ENCODE peak calls at places on chromosomes 13 and 19, in five cellular contexts. D is heart left ventricle, C is uterus, Z is tibial nerve, B is suprapubic skin. O is an unnamed sample. For H3K9me3, the result is how much of the 10 kb centered on the place peaks cover.

GRCh38 chr13:79735228-79735627 is 254.3 kb downstream of the NDFIP2 start:
- DNase-seq in C (no peak), B (no peak), D (no peak), Z (no peak), O (no peak)

GRCh38 chr13:44523176-44524017 is 52.7 kb downstream of the TSC22D1 start:
- DNase-seq in D (no peak), Z (no peak), B (no peak), C (no peak), O (no peak)

GRCh38 chr13:59493436-59493965 is 670.2 kb downstream of the DIAPH3 start:
- DNase-seq in Z (no peak), D (no peak), C (no peak), B (no peak), O (no peak)

GRCh38 chr13:74144269-74144668 is 10.1 kb upstream of the KLF12 start:
- DNase-seq in B (no peak), Z (no peak), D (no peak), C (no peak), O (no peak)

GRCh38 chr13:95317037-95317989 is 16.1 kb upstream of the ABCC4 start:
- DNase-seq in B (no peak), Z (no peak), D (no peak), C (peak), O (no peak)

GRCh38 chr19:45250832-45251451 is at the start of gene MARK4:
- DNase-seq in D (peak), B (peak), Z (no peak), C (peak), O (no peak)

GRCh38 chr13:111566567-111566966 is 246.1 kb downstream of the TEX29 start:
- DNase-seq in C (no peak), D (no peak), B (no peak), Z (no peak), O (no peak)

GRCh38 chr13:45511310-45512147 is 46.8 kb downstream of the COG3 start:
- DNase-seq in Z (no peak), D (peak), B (no peak), C (no peak), O (no peak)

GRCh38 chr13:100753391-100753790 is 78.8 kb upstream of the TMTC4 start:
- DNase-seq in C (no peak), B (no peak), D (no peak), Z (no peak), O (peak)

GRCh38 chr13:107203146-107203847 is 635.4 kb upstream of the ARGLU1 start:
- DNase-seq in Z (no peak), B (no peak), C (no peak), D (peak), O (no peak)

GRCh38 chr13:26771796-26772195 is 11.2 kb upstream of the GPR12 start:
- DNase-seq in Z (no peak), B (no peak), C (no peak), D (no peak), O (no peak)

GRCh38 chr13:107600986-107601385 is 614.4 kb downstream of the LIG4 start:
- DNase-seq in C (no peak), D (no peak), Z (no peak), B (no peak), O (no peak)

GRCh38 chr13:40682449-40683240 is 16.2 kb upstream of the FOXO1 start:
- DNase-seq in B (no peak), D (no peak), C (no peak), Z (no peak), O (no peak)

GRCh38 chr13:111330211-111330610 is 9.8 kb downstream of the TEX29 start:
- DNase-seq in B (no peak), C (no peak), Z (no peak), D (no peak), O (no peak)

GRCh38 chr13:30545320-30545719 is 72.4 kb upstream of the USPL1 start:
- DNase-seq in Z (no peak), C (no peak), B (no peak), D (no peak), O (no peak)

GRCh38 chr13:77398825-77399620 is 72.1 kb upstream of the MYCBP2 start:
- DNase-seq in D (no peak), C (no peak), Z (no peak), B (no peak), O (no peak)

GRCh38 chr13:27853871-27854270 is 61.6 kb downstream of the GSX1 start:
- DNase-seq in D (no peak), B (no peak), C (no peak), Z (no peak), O (peak)

GRCh38 chr13:88544836-88545235 is 873.7 kb downstream of the SLITRK5 start:
- DNase-seq in Z (no peak), B (no peak), C (no peak), D (no peak), O (no peak)

GRCh38 chr13:30829145-30829544 is 76.9 kb upstream of the MEDAG start:
- DNase-seq in Z (no peak), C (no peak), B (no peak), D (no peak), O (no peak)

DNA sequence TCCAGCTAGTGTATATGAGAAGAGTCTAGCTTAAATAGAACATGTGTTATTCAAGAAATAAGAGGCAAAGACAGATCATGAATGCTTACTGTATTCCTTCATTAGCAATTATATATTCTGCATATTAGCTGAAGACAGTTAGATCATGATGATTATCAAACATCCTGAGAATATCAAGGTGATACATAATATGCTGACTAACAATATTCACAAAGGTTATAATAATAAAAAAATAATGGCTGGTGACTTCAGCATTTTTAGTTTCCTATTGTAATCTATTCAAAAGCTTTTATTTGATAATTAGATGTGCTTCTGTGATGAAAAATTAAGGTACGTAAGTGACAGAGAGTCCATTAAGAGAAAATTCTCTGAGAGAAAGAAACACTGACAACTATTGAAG is 511.4 kb downstream of the PCDH17 start:
- DNase-seq in C (no peak), Z (no peak), B (no peak), D (no peak), O (no peak)
- H3K9me3 ChIP-seq in C (under half), Z (under half), B (under half), D (under half), O (under half)

GRCh38 chr13:20177049-20177831 is 15.5 kb downstream of the GJB2 start:
- DNase-seq in C (no peak), B (peak), D (no peak), Z (no peak), O (no peak)

GRCh38 chr13:20175406-20175794 is 14.5 kb upstream of the GJA3 start:
- DNase-seq in B (no peak), D (no peak), C (no peak), Z (no peak), O (no peak)

GRCh38 chr13:20173121-20173746 is 12.4 kb upstream of the GJA3 start:
- DNase-seq in C (no peak), Z (no peak), D (no peak), B (no peak), O (no peak)

GRCh38 chr13:20175907-20176652 is 15.2 kb upstream of the GJA3 start:
- DNase-seq in Z (no peak), D (no peak), C (no peak), B (no peak), O (no peak)

DNA sequence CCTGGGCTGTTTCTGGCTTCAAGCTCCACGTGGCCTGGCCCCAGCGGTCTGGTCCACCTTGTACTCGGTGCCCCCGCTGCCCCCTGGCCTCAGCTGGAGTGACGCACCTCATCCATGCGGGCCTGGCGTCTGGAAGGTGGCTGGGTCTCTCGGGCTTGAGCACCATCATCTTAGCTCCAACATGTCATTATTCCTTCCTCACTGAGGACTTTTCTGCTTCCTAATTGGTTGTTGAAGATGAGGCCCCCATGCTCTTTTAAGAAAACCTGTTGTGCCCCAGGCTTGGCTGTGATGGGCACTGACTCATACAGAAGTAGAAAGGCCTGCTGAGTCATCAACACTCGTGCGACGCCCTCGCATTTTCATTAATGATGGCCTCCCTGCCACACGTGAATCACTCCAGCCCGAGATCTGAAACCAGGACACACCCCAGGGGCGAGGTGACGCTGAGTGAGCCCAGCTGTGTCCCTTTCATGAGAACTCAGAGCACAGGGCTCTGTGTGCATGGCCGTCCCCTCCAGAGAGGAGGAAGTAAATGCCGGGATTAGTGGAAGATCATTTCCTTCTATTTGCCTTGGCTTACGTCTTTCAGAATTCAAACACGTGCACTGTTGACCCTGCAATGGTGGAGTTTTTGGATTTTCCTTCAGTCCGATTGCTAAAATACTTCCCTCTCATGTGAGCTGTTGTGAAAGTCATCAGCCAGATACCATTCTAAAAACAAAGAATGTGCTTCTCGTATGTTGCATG is 14.0 kb upstream of the GJA3 start:
- DNase-seq in C (peak), Z (peak), D (peak), B (peak), O (peak)
- TF ChIP-seq POLR2A in C (no peak), Z (no peak), D (no peak), B (no peak), O (no peak)

GRCh38 chr19:58123354-58123753 is 25.3 kb upstream of the ZSCAN18 start:
- DNase-seq in C (no peak), D (no peak), B (no peak), Z (no peak), O (no peak)

GRCh38 chr19:58129284-58129683 is 21.3 kb downstream of the ZNF329 start:
- DNase-seq in Z (no peak), D (no peak), B (no peak), C (no peak), O (no peak)

DNA sequence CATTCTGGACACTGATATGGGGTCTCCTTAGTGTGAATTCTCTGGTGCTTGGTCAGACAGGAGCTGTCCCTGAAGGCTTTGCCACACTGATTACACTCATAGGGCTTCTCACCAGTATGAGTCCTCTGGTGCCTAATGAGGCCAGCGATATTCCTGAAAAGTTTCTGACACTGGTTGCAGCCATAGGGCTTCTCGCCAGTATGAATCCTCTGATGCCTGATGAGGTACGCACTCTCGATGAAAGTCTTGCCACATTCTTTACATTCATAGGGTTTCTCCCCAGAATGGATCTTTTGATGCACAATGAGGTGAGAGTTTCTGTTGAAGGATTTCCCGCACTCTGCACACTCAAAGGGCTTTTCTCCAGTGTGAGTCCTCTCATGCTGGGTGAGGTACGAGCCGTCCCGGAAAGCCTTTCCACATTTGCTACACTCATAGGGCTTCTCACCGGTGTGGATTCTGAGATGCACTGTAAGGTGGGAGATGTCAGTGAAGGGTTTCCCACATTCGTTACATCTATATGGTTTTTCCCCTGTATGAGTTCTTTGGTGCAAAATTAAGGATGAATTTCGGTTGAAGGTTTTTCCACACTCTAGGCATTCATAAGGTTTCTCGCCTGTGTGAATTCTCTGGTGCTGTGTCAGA is 22.4 kb downstream of the ZNF329 start:
- DNase-seq in B (no peak), D (no peak), C (no peak), Z (no peak), O (no peak)
- H3K9me3 ChIP-seq in B (half or more), D (half or more), C (half or more), Z (half or more), O (half or more)

DNA sequence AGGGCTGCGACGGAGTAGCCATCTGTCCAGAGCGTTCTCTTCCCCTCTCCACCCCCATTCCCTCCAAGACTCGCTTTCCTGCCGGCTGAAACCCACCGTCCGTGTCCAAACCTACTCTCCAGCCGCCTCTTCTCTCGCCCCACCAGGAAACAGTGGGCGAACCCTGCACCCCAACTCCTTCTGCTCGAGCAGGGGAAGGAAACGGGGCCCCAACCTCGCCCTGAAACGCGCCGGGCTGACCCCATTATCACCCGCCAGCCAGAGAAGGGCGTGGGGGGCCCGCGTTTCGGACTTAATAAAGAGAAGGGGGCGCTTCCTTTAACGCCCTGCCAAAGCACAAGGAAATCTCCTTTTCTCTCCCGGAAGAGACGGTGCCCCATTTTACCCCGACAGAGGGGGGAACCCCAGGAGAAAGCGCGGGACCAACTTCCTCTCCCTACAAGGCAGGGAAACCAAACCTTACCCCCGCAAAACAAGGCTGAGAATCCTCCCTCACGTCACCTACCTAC is 2.4 kb downstream of the ZC3H4 start:
- DNase-seq in C (no peak), D (peak), B (no peak), Z (no peak), O (no peak)
- TF ChIP-seq POLR2A in C (no peak), D (no peak), B (no peak), Z (no peak), O (no peak)

GRCh38 chr19:8877854-8878705 is 45.9 kb downstream of the MBD3L1 start:
- DNase-seq in D (no peak), C (no peak), Z (no peak), B (no peak), O (no peak)
- H3K9me3 ChIP-seq in D (under half), C (under half), Z (under half), B (under half), O (under half)

GRCh38 chr13:20988909-20989735 is 72.3 kb downstream of the LATS2 start:
- DNase-seq in C (no peak), Z (no peak), D (no peak), B (no peak), O (no peak)
- TF ChIP-seq POLR2A in C (no peak), Z (no peak), D (no peak), B (no peak), O (no peak)

GRCh38 chr19:51873097-51873496 is 14.7 kb downstream of the ZNF577 start:
- DNase-seq in B (no peak), Z (no peak), D (no peak), C (no peak), O (no peak)
- H3K9me3 ChIP-seq in B (half or more), Z (half or more), D (under half), C (half or more), O (half or more)

DNA sequence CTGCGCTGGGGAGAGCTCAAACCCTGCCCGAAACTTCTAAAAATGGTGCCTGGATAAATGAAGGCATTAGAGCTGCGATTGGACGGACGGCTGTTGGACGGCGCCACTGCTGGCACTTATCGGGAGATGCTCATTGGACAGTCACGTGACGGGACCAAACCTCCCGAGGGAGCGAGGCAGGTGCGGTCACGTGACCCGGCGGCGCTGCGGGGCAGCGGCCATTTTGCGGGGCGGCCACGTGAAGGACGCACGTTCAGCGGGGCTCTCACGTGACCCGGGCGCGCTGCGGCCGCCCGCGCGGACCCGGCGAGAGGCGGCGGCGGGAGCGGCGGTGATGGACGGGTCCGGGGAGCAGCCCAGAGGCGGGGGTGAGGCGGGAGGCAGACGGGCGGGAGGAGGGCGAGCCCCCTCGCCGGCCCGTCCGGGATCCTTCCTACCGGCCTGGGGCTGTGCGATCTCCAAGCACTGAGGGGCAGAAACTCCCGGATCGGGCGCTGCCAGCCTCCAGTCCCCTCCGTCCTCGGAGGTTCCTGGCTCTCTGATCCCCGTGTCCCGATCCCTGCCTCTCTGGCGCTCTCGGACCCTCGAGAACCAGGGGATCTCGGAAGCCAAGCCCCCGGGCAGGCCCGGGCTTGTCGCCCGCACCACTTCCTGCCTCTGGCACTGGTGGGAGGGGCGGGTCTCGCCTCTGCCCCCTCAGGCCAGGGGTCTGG is at the start of gene BAX:
- DNase-seq in C (peak), Z (peak), D (peak), B (peak), O (peak)
- TF ChIP-seq POLR2A in C (peak), Z (peak), D (no peak), B (no peak), O (peak)

GRCh38 chr19:21233691-21234090 is 91.9 kb downstream of the ZNF431 start:
- DNase-seq in Z (no peak), B (no peak), D (no peak), C (no peak), O (no peak)
- H3K9me3 ChIP-seq in Z (under half), B (under half), D (under half), C (under half), O (under half)